ENCODE peak calls at places on chromosome 14, in five cellular contexts. F is AG09309, P is D341Med, A is dorsolateral prefrontal cortex, G is sciatic nerve. S is an unnamed sample.

GRCh38 chr14:77885363-77885762 is 85.5 kb downstream of the ADCK1 start:
- DNase-seq in F (no peak), P (no peak), A (no peak), G (no peak), S (peak)

GRCh38 chr14:51498411-51499227 is 153.1 kb upstream of the FRMD6 start:
- DNase-seq in F (no peak), P (no peak), A (no peak), G (no peak), S (peak)

GRCh38 chr14:101113108-101113612 is 209.6 kb upstream of the RTL1 start:
- DNase-seq in F (no peak), P (peak), A (no peak), G (no peak), S (no peak)

GRCh38 chr14:78989246-78989645 is 819.1 kb downstream of the NRXN3 start:
- DNase-seq in F (no peak), P (no peak), A (no peak), G (no peak), S (no peak)

GRCh38 chr14:75234173-75234855 is 44.3 kb upstream of the FOS start:
- DNase-seq in F (peak), P (no peak), A (no peak), G (no peak), S (no peak)

GRCh38 chr14:101604935-101605767 is 43.9 kb downstream of the DIO3 start:
- DNase-seq in F (no peak), P (peak), A (no peak), G (no peak), S (no peak)

GRCh38 chr14:104264495-104265265 is 126.3 kb downstream of the KIF26A start:
- DNase-seq in F (no peak), P (peak), A (no peak), G (peak), S (no peak)

GRCh38 chr14:73712540-73713141 is 1.5 kb downstream of the PNMA1 start:
- DNase-seq in F (no peak), P (no peak), A (peak), G (no peak), S (no peak)

GRCh38 chr14:61706096-61706690 is 10.9 kb downstream of the HIF1A start:
- DNase-seq in F (no peak), P (no peak), A (no peak), G (no peak), S (no peak)

GRCh38 chr14:56423591-56423991 is 156.0 kb upstream of the TMEM260 start:
- DNase-seq in F (peak), P (no peak), A (no peak), G (no peak), S (no peak)

GRCh38 chr14:59358105-59358504 is 107.1 kb downstream of the GPR135 start:
- DNase-seq in F (peak), P (no peak), A (no peak), G (no peak), S (no peak)

GRCh38 chr14:81729622-81730021 is 196.0 kb upstream of the SEL1L start:
- DNase-seq in F (no peak), P (no peak), A (no peak), G (no peak), S (no peak)

GRCh38 chr14:77024171-77024627 is 4.3 kb downstream of the IRF2BPL start:
- DNase-seq in F (no peak), P (no peak), A (peak), G (peak), S (no peak)

GRCh38 chr14:74610199-74610865 is 1.7 kb downstream of the LTBP2 start:
- DNase-seq in F (no peak), P (no peak), A (no peak), G (no peak), S (no peak)

GRCh38 chr14:103688906-103689902 is 26.0 kb downstream of the XRCC3 start:
- DNase-seq in F (no peak), P (no peak), A (no peak), G (no peak), S (no peak)

S was measured in WERI-Rb-1.